ENCODE peak calls at places on chromosomes 2 and 18, in ten cellular contexts. G is bronchial epithelial cell, F is cardiac fibroblast, W is spleen, I is right lobe of liver, H is IMR-90, J is aorta, C is ovary, U is left lung, T is breast epithelium. E is an unnamed sample.

GRCh38 chr2:64781991-64782390 is 128.3 kb upstream of the SERTAD2 start:
- DNase-seq in I (no peak), W (no peak), G (peak), J (no peak), U (no peak), T (no peak), C (no peak), H (peak), F (no peak), E (no peak)

GRCh38 chr2:173741715-173742114 is 223.5 kb downstream of the SP3 start:
- DNase-seq in G (peak), F (no peak), W (no peak), C (no peak), J (no peak), H (no peak), I (no peak), U (no peak), T (no peak), E (peak)

GRCh38 chr2:151774506-151774905 is 40.2 kb upstream of the NEB start:
- DNase-seq in W (no peak), G (peak), F (peak), U (no peak), H (peak), I (no peak), T (no peak), C (no peak), J (no peak), E (peak)

GRCh38 chr2:146295080-146295670 is 1549.7 kb upstream of the ACVR2A start:
- DNase-seq in F (no peak), I (no peak), G (peak), U (no peak), W (no peak), H (no peak), J (no peak), C (no peak), T (no peak), E (no peak)

GRCh38 chr2:32946314-32947075 is at the start of gene LTBP1:
- DNase-seq in T (peak), H (peak), I (peak), J (peak), C (peak), W (peak), G (peak), F (peak), U (peak), E (no peak)

GRCh38 chr2:27051902-27052645 is 606 bp downstream of the AGBL5 start:
- DNase-seq in W (peak), C (peak), F (no peak), I (peak), U (peak), J (peak), G (peak), H (no peak), T (no peak), E (no peak)

GRCh38 chr2:3130889-3131635 is 246.6 kb downstream of the EIPR1 start:
- DNase-seq in W (no peak), I (peak), U (no peak), G (no peak), C (no peak), H (no peak), T (no peak), F (no peak), J (no peak), E (no peak)

GRCh38 chr2:217993817-217994459 is 8.9 kb downstream of the TNS1 start:
- DNase-seq in G (peak), J (peak), W (peak), I (peak), C (peak), T (no peak), F (peak), U (no peak), H (peak), E (no peak)

GRCh38 chr2:53182609-53183008 is 585.0 kb upstream of the CHAC2 start:
- DNase-seq in T (no peak), W (no peak), U (no peak), I (no peak), G (peak), H (no peak), C (no peak), J (no peak), F (no peak), E (no peak)

GRCh38 chr18:77068890-77069312 is 63.7 kb downstream of the MBP start:
- DNase-seq in H (peak), J (no peak), W (peak), T (no peak), F (no peak), U (no peak), C (no peak), I (peak), G (no peak), E (no peak)

GRCh38 chr18:77068321-77068841 is 64.2 kb downstream of the MBP start:
- DNase-seq in J (no peak), G (peak), U (no peak), T (no peak), F (peak), H (peak), W (peak), I (no peak), C (no peak), E (peak)

GRCh38 chr18:77066101-77066500 is 66.5 kb downstream of the MBP start:
- DNase-seq in T (no peak), F (no peak), J (no peak), C (no peak), U (no peak), H (no peak), I (no peak), G (no peak), W (peak), E (no peak)

GRCh38 chr18:77066689-77067088 is 65.9 kb downstream of the MBP start:
- DNase-seq in J (no peak), T (no peak), H (no peak), C (no peak), I (no peak), F (no peak), G (no peak), W (peak), U (no peak), E (no peak)

DNA sequence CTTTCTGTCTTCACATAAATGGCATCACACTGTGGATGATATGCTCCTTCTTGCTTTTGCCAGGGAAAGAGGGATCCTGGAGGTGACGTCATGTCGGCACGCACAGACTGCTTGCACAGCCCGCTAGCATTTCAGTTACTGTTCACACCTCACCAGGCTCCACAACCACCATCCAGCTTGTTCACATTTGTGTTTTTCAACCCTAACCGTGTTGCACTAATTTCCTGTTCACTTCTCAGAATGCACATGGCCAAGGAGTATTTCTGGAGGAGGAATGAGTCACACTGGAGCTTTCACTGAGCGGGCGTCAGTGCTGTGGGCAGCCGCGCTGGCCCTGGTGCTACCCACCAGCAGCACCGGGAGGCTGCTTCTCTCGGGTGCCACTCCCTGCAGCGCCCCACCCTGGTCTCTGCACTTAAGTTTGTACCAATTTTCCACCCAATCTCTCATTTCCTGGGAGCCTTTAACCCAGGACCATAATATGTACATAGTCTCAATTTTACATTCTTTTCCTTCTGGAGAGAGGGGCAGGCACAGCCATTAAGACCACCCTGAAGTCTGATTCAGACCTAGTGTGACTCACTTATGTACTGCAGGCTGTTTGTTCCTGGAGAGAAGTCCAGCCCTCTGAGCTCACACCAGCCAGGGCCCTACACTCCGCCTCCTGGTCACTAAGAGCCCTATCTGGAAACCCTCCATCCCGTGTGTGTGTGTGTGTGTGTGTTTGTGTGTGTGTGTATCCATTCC is 65.1 kb downstream of the MBP start:
- DNase-seq in J (peak), T (no peak), G (peak), W (peak), H (peak), C (peak), F (peak), U (peak), I (no peak), E (peak)
- H3K4me3 ChIP-seq in J (no peak), T (no peak), G (no peak), W (no peak), H (no peak), C (no peak), F (no peak), U (no peak), I (no peak), E (peak)

DNA sequence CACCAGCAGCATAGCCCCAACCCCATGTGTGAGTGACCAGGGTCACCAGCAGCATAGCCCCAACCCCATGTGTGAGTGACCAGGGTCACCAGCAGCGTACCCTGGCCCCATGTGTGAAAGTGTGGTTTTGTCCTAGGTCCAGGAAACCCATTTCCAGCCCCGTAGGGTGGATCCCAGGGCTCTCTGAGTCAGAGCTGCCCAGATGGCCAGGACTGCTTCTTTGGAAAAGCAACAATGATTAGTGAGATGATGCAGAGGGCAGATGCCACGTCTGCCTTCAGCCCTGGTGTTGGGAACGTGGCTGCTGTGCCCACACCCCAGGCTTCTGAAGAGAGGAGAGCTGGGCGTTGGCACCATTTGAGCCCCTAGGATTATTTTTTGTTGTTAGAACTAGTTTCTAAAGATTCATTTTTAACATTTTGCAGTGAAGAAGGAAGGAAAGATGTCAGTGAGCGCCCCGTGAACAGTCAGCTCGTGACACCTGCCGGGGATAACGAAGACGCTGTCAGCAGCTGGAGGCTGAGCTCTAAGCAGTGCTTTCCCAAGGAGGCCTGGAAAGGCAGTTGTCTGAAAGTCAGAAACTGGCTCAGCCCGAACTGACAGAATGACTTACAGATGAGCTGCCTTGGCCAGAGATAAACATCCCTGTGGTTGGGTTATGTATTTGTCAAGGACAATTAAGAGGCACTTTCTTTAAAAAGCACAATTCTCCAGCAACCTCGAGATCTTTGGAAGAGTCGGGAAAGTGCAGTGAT is 32.1 kb upstream of the KCNG2 start:
- DNase-seq in C (no peak), G (no peak), H (peak), T (no peak), F (peak), I (peak), J (peak), U (peak), W (peak), E (no peak)
- H3K4me3 ChIP-seq in C (no peak), G (no peak), H (no peak), T (no peak), F (no peak), I (no peak), J (no peak), U (no peak), W (no peak), E (no peak)

GRCh38 chr2:172103471-172104292 is 982 bp upstream of the DLX2 start:
- DNase-seq in T (peak), W (peak), U (peak), J (peak), C (peak), F (peak), I (peak), G (peak), H (peak), E (no peak)
- H3K4me3 ChIP-seq in T (peak), W (peak), U (peak), J (no peak), C (no peak), F (no peak), I (no peak), G (no peak), H (no peak), E (peak)

GRCh38 chr18:73355076-73355475 is 487.3 kb upstream of the NETO1 start:
- DNase-seq in T (no peak), H (peak), U (no peak), J (no peak), F (no peak), C (no peak), G (no peak), W (no peak), I (no peak), E (no peak)

DNA sequence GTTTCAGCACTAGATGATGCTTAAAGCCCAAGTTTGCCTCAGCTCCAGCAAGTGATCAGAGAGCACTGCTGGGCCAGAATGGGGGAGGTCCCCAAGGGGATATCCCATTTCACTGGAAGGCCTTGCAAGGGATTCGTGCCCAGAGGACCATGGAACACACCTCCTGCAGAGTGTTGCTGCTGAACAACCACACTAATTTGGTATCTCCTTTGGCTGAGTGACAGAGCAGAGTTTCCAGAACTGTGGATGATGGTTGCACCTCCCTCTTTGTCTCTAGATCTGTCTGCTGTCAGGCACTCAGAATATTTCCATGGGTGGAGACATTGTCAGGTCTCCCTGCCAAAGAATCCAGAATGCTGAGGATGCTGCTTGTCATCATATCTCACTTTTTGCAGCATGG is 484.8 kb upstream of the NETO1 start:
- DNase-seq in F (peak), J (no peak), I (no peak), C (no peak), U (no peak), W (no peak), T (no peak), G (no peak), H (peak), E (no peak)
- H3K4me3 ChIP-seq in F (no peak), J (no peak), I (no peak), C (no peak), U (no peak), W (no peak), T (no peak), G (no peak), H (no peak), E (no peak)

DNA sequence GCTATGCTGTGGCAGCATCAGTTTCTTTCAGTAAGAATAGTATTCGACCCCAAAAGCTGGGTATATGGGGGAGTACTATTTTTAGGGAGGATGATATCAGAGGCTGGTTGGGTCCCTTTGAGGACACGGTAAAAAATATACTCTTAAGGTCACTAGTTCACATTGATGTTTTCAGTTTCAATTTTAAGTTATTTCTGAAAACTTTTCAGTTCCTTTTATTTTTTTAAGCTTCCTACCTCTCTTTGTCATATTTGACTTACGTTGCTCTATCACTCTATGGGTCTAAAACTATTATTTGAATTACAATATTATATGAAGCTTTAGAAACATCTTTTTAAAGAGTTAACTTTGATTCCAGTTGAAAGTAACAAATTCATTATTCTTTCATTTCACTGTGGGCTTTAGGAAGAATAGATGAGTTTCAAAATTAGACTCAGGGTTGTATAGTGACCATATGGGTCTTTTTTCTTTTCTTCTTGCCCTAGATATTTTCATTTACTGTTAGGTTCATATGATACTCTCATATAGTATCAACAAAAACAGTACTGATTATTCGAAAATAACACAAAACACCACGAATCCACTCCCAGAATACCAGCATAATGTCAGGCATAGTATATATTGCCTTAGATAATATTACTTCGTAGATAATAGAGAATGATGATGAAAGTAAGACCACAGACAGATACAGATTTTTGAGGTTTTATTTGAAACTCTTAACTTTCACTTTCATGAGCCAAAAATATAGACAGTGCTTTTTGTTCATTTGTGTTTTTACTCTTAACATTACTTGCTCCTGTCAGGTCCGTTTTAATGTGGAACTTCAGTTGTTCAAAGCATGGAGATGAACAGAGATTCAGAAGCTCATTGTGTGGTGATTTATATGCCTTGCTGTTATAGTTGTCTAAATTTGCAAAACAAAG is 9.8 kb downstream of the RMDN2 start:
- DNase-seq in W (no peak), J (no peak), U (no peak), T (no peak), G (no peak), H (no peak), I (no peak), C (no peak), F (no peak), E (no peak)
- H3K4me3 ChIP-seq in W (peak), J (no peak), U (no peak), T (no peak), G (no peak), H (no peak), I (no peak), C (no peak), F (no peak), E (no peak)

GRCh38 chr18:61948842-61949438 is 56.1 kb upstream of the RNF152 start:
- DNase-seq in H (no peak), F (no peak), W (no peak), T (no peak), U (no peak), C (no peak), I (no peak), J (no peak), G (peak), E (no peak)
- H3K4me3 ChIP-seq in H (no peak), F (no peak), W (no peak), T (no peak), U (no peak), C (no peak), I (no peak), J (no peak), G (no peak), E (no peak)

DNA sequence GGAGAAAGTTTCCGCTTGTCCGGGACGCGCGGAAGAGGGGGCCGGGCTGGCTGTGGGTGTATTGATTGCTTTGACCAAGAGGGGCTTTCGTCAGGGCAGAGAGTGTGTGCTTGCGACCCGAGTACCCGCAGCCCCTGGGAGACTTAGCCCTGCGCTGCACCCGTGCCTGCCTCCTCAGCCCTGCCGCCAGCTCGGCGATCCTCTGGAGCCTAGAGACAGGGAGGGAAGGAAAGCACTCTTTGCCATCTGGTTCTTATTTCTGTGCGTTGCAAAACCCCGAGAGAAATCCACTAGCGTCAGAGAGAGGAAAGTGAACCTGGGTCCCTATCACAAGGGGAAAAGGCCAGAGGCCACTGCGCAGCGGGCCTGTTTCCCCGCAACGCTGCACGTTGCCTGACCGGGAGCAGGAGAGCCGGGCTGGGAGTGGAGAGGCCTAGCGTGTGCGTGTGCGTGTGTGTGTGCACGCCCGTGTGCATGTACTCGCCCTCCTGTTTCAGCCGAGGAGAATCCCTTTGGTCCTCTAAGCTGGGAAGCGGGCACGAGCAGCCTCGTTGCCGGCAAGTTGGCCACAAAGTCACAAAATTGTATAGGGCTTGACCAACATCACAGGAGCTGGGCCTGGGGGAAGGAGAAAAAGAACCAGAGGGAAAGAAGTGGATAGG is 1.7 kb downstream of the SIX3 start:
- DNase-seq in W (no peak), H (no peak), F (no peak), J (no peak), I (no peak), U (no peak), T (no peak), C (no peak), G (no peak), E (no peak)
- H3K4me3 ChIP-seq in W (peak), H (no peak), F (no peak), J (no peak), I (no peak), U (no peak), T (peak), C (no peak), G (no peak), E (peak)

DNA sequence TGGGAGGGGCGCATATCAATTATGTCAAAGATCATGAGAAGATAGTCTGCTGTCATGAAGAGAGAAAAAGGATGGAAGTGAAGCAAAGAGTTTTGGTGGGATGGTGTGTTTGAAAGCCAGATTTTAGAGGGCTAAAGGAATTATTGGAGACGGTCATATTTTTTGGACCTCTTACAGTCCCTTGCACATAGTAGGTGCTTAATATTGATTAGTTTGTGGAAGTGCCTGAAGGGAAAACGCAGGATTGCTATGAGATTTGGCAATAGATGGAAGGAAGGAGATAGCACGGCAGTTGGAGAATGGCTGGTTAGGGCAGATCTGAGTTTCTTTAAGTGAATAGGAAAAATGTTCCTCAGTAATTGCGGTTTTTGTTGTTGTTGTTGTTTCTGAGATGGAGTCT is 15.9 kb downstream of the EPB41L5 start:
- DNase-seq in W (no peak), J (no peak), F (no peak), C (no peak), H (no peak), I (no peak), T (no peak), U (no peak), G (no peak), E (no peak)
- H3K4me3 ChIP-seq in W (no peak), J (no peak), F (no peak), C (no peak), H (no peak), I (no peak), T (no peak), U (no peak), G (no peak), E (no peak)

GRCh38 chr2:207160115-207160514 is 5.6 kb downstream of the KLF7 start:
- DNase-seq in F (peak), I (no peak), H (peak), W (no peak), C (no peak), G (no peak), T (no peak), U (no peak), J (no peak), E (no peak)

GRCh38 chr2:207162319-207162718 is 3.4 kb downstream of the KLF7 start:
- DNase-seq in C (no peak), T (no peak), G (no peak), W (no peak), F (peak), U (no peak), H (no peak), J (no peak), I (no peak), E (no peak)

GRCh38 chr2:207163053-207163814 is 2.5 kb downstream of the KLF7 start:
- DNase-seq in I (no peak), T (peak), U (no peak), C (peak), J (no peak), G (peak), F (peak), H (peak), W (no peak), E (peak)

GRCh38 chr2:207161247-207161646 is 4.5 kb downstream of the KLF7 start:
- DNase-seq in W (no peak), J (no peak), U (no peak), T (no peak), I (no peak), C (no peak), H (no peak), F (peak), G (no peak), E (no peak)

GRCh38 chr2:207161724-207162123 is 4.0 kb downstream of the KLF7 start:
- DNase-seq in F (peak), G (no peak), U (no peak), C (no peak), J (no peak), T (no peak), I (no peak), W (no peak), H (peak), E (no peak)
- H3K4me3 ChIP-seq in F (no peak), G (no peak), U (no peak), C (no peak), J (no peak), T (no peak), I (no peak), W (no peak), H (no peak), E (no peak)

E was measured in epithelial cell of proximal tubule.